ENCODE peak calls at places on chromosomes 13 and 19, in ten cellular contexts. One of them, this sample, is unnamed.

GRCh38 chr19:36771275-36772231 is 1.1 kb downstream of the ZNF850 start:
- DNase-seq in fibroblast of lung: peak; percentile 94
- DNase-seq in neural progenitor cell: peak; percentile 71
- DNase-seq in colonic mucosa: peak; percentile 62
- DNase-seq in sigmoid colon: peak; percentile 69
- DNase-seq in endothelial cell: peak; percentile 33
- DNase-seq in neural crest cell: peak; percentile 1
- DNase-seq in dorsolateral prefrontal cortex: no peak
- DNase-seq in foreskin fibroblast: peak; percentile 65
- DNase-seq in HCT116: no peak
- DNase-seq in this sample: peak; percentile 36

GRCh38 chr19:18439910-18440237 is 1.9 kb upstream of the ISYNA1 start:
- DNase-seq in fibroblast of lung: no peak
- DNase-seq in neural progenitor cell: no peak
- DNase-seq in colonic mucosa: no peak
- DNase-seq in sigmoid colon: no peak
- DNase-seq in endothelial cell: no peak
- DNase-seq in neural crest cell: no peak
- DNase-seq in dorsolateral prefrontal cortex: no peak
- DNase-seq in foreskin fibroblast: no peak
- DNase-seq in HCT116: no peak
- DNase-seq in this sample: no peak

GRCh38 chr13:36353001-36353400 is 6.8 kb upstream of the SPART start:
- DNase-seq in fibroblast of lung: peak; percentile 64
- DNase-seq in neural progenitor cell: no peak
- DNase-seq in colonic mucosa: no peak
- DNase-seq in sigmoid colon: no peak
- DNase-seq in endothelial cell: no peak
- DNase-seq in neural crest cell: no peak
- DNase-seq in dorsolateral prefrontal cortex: no peak
- DNase-seq in foreskin fibroblast: no peak
- DNase-seq in HCT116: no peak
- DNase-seq in this sample: no peak

GRCh38 chr19:46546194-46546896 is 50.7 kb upstream of the PNMA8B start:
- DNase-seq in fibroblast of lung: peak; percentile 49
- DNase-seq in neural progenitor cell: peak; percentile 51
- DNase-seq in colonic mucosa: peak; percentile 62
- DNase-seq in sigmoid colon: no peak
- DNase-seq in endothelial cell: peak; percentile 49
- DNase-seq in neural crest cell: no peak
- DNase-seq in dorsolateral prefrontal cortex: peak; percentile 62
- DNase-seq in foreskin fibroblast: peak; percentile 16
- DNase-seq in HCT116: no peak
- DNase-seq in this sample: no peak

GRCh38 chr19:3440082-3440481 is 40.2 kb downstream of the SMIM24 start:
- DNase-seq in fibroblast of lung: no peak
- DNase-seq in neural progenitor cell: peak; percentile 50
- DNase-seq in colonic mucosa: peak; percentile 75
- DNase-seq in sigmoid colon: peak; percentile 74
- DNase-seq in endothelial cell: peak; percentile 62
- DNase-seq in neural crest cell: no peak
- DNase-seq in dorsolateral prefrontal cortex: no peak
- DNase-seq in foreskin fibroblast: no peak
- DNase-seq in HCT116: no peak
- DNase-seq in this sample: peak; percentile 55

GRCh38 chr13:77389617-77389984 is 62.7 kb upstream of the MYCBP2 start:
- DNase-seq in fibroblast of lung: no peak
- DNase-seq in neural progenitor cell: no peak
- DNase-seq in colonic mucosa: no peak
- DNase-seq in sigmoid colon: no peak
- DNase-seq in endothelial cell: no peak
- DNase-seq in neural crest cell: no peak
- DNase-seq in dorsolateral prefrontal cortex: no peak
- DNase-seq in foreskin fibroblast: no peak
- DNase-seq in HCT116: no peak
- DNase-seq in this sample: no peak

GRCh38 chr13:40469581-40470282 is 196.7 kb downstream of the FOXO1 start:
- DNase-seq in fibroblast of lung: peak; percentile 56
- DNase-seq in neural progenitor cell: no peak
- DNase-seq in colonic mucosa: no peak
- DNase-seq in sigmoid colon: no peak
- DNase-seq in endothelial cell: no peak
- DNase-seq in neural crest cell: no peak
- DNase-seq in dorsolateral prefrontal cortex: no peak
- DNase-seq in foreskin fibroblast: no peak
- DNase-seq in HCT116: no peak
- DNase-seq in this sample: no peak

GRCh38 chr13:49124693-49125304 is 95.3 kb upstream of the MLNR start:
- DNase-seq in fibroblast of lung: peak; percentile 26
- DNase-seq in neural progenitor cell: no peak
- DNase-seq in colonic mucosa: no peak
- DNase-seq in sigmoid colon: no peak
- DNase-seq in endothelial cell: no peak
- DNase-seq in neural crest cell: no peak
- DNase-seq in dorsolateral prefrontal cortex: no peak
- DNase-seq in foreskin fibroblast: no peak
- DNase-seq in HCT116: no peak
- DNase-seq in this sample: no peak

GRCh38 chr13:27336005-27336673 is 65.5 kb downstream of the RASL11A start:
- DNase-seq in fibroblast of lung: peak; percentile 84
- DNase-seq in neural progenitor cell: no peak
- DNase-seq in colonic mucosa: no peak
- DNase-seq in sigmoid colon: no peak
- DNase-seq in endothelial cell: no peak
- DNase-seq in neural crest cell: no peak
- DNase-seq in dorsolateral prefrontal cortex: no peak
- DNase-seq in foreskin fibroblast: no peak
- DNase-seq in HCT116: no peak
- DNase-seq in this sample: no peak

GRCh38 chr19:17332677-17333581 is 1.7 kb downstream of the ANO8 start:
- DNase-seq in fibroblast of lung: peak; percentile 42
- DNase-seq in neural progenitor cell: peak; percentile 77
- DNase-seq in colonic mucosa: no peak
- DNase-seq in sigmoid colon: no peak
- DNase-seq in endothelial cell: no peak
- DNase-seq in neural crest cell: no peak
- DNase-seq in dorsolateral prefrontal cortex: no peak
- DNase-seq in foreskin fibroblast: no peak
- DNase-seq in HCT116: peak; percentile 96
- DNase-seq in this sample: no peak

GRCh38 chr19:45640849-45641273 is 1.7 kb upstream of the EML2 start:
- DNase-seq in fibroblast of lung: no peak
- DNase-seq in neural progenitor cell: peak; percentile 58
- DNase-seq in colonic mucosa: peak; percentile 68
- DNase-seq in sigmoid colon: no peak
- DNase-seq in endothelial cell: no peak
- DNase-seq in neural crest cell: no peak
- DNase-seq in dorsolateral prefrontal cortex: no peak
- DNase-seq in foreskin fibroblast: no peak
- DNase-seq in HCT116: peak; percentile 77
- DNase-seq in this sample: no peak

GRCh38 chr19:16361254-16361653 is 36.6 kb downstream of the KLF2 start:
- DNase-seq in fibroblast of lung: no peak
- DNase-seq in neural progenitor cell: no peak
- DNase-seq in colonic mucosa: no peak
- DNase-seq in sigmoid colon: peak; percentile 81
- DNase-seq in endothelial cell: no peak
- DNase-seq in neural crest cell: no peak
- DNase-seq in dorsolateral prefrontal cortex: no peak
- DNase-seq in foreskin fibroblast: no peak
- DNase-seq in HCT116: no peak
- DNase-seq in this sample: no peak

GRCh38 chr13:30679483-30680330 is 55.6 kb upstream of the ALOX5AP start:
- DNase-seq in fibroblast of lung: peak; percentile 31
- DNase-seq in neural progenitor cell: peak; percentile 60
- DNase-seq in colonic mucosa: no peak
- DNase-seq in sigmoid colon: no peak
- DNase-seq in endothelial cell: peak; percentile 37
- DNase-seq in neural crest cell: no peak
- DNase-seq in dorsolateral prefrontal cortex: peak; percentile 49
- DNase-seq in foreskin fibroblast: no peak
- DNase-seq in HCT116: no peak
- DNase-seq in this sample: no peak
- TF ChIP-seq CTCF in fibroblast of lung: peak; percentile 84
- TF ChIP-seq CTCF in neural progenitor cell: peak; percentile 60
- TF ChIP-seq CTCF in colonic mucosa: no peak
- TF ChIP-seq CTCF in sigmoid colon: peak; percentile 44
- TF ChIP-seq CTCF in endothelial cell: peak; percentile 30
- TF ChIP-seq CTCF in neural crest cell: peak; percentile 58
- TF ChIP-seq CTCF in dorsolateral prefrontal cortex: peak; percentile 63
- TF ChIP-seq CTCF in foreskin fibroblast: peak; percentile 61
- TF ChIP-seq CTCF in HCT116: peak; percentile 56
- TF ChIP-seq CTCF in this sample: peak; percentile 44

DNA sequence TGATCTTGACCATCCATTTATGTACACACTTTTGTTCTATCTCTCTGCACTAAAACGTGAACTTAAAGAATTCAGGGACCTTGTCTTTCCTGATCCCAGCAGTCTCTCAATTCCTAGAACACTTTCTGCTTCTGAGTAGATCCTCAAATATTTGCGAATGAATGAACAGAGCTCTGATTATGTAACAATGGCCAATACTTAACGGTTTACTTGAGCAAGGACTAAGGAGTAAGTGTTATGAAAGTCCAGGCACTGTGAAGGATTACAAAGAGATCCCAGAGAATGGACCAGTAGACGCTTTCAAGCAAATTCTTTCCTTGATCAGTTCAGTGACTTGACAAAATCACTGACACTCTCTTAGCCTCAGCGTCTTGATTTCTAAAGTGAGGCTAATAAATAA is 514.5 kb upstream of the KLHL1 start:
- DNase-seq in fibroblast of lung: no peak
- DNase-seq in neural progenitor cell: peak; percentile 37
- DNase-seq in colonic mucosa: no peak
- DNase-seq in sigmoid colon: no peak
- DNase-seq in endothelial cell: no peak
- DNase-seq in neural crest cell: no peak
- DNase-seq in dorsolateral prefrontal cortex: no peak
- DNase-seq in foreskin fibroblast: no peak
- DNase-seq in HCT116: no peak
- DNase-seq in this sample: no peak
- TF ChIP-seq CTCF in fibroblast of lung: no peak
- TF ChIP-seq CTCF in neural progenitor cell: no peak
- TF ChIP-seq CTCF in colonic mucosa: no peak
- TF ChIP-seq CTCF in sigmoid colon: no peak
- TF ChIP-seq CTCF in endothelial cell: no peak
- TF ChIP-seq CTCF in neural crest cell: no peak
- TF ChIP-seq CTCF in dorsolateral prefrontal cortex: no peak
- TF ChIP-seq CTCF in foreskin fibroblast: no peak
- TF ChIP-seq CTCF in HCT116: no peak
- TF ChIP-seq CTCF in this sample: no peak

GRCh38 chr13:61685683-61686013 is 270.0 kb upstream of the PCDH20 start:
- DNase-seq in fibroblast of lung: no peak
- DNase-seq in neural progenitor cell: peak; percentile 68
- DNase-seq in colonic mucosa: no peak
- DNase-seq in sigmoid colon: no peak
- DNase-seq in endothelial cell: peak; percentile 35
- DNase-seq in neural crest cell: no peak
- DNase-seq in dorsolateral prefrontal cortex: no peak
- DNase-seq in foreskin fibroblast: no peak
- DNase-seq in HCT116: peak; percentile 3
- DNase-seq in this sample: no peak
- TF ChIP-seq CTCF in fibroblast of lung: no peak
- TF ChIP-seq CTCF in neural progenitor cell: peak; percentile 56
- TF ChIP-seq CTCF in colonic mucosa: no peak
- TF ChIP-seq CTCF in sigmoid colon: no peak
- TF ChIP-seq CTCF in endothelial cell: no peak
- TF ChIP-seq CTCF in neural crest cell: peak; percentile 62
- TF ChIP-seq CTCF in dorsolateral prefrontal cortex: peak; percentile 24
- TF ChIP-seq CTCF in foreskin fibroblast: no peak
- TF ChIP-seq CTCF in HCT116: peak; percentile 21
- TF ChIP-seq CTCF in this sample: peak; percentile 36

GRCh38 chr13:50866817-50867640 is 23.5 kb upstream of the DLEU7 start:
- DNase-seq in fibroblast of lung: peak; percentile 13
- DNase-seq in neural progenitor cell: no peak
- DNase-seq in colonic mucosa: no peak
- DNase-seq in sigmoid colon: no peak
- DNase-seq in endothelial cell: no peak
- DNase-seq in neural crest cell: no peak
- DNase-seq in dorsolateral prefrontal cortex: no peak
- DNase-seq in foreskin fibroblast: no peak
- DNase-seq in HCT116: no peak
- DNase-seq in this sample: no peak
- TF ChIP-seq CTCF in fibroblast of lung: no peak
- TF ChIP-seq CTCF in neural progenitor cell: no peak
- TF ChIP-seq CTCF in colonic mucosa: no peak
- TF ChIP-seq CTCF in sigmoid colon: no peak
- TF ChIP-seq CTCF in endothelial cell: no peak
- TF ChIP-seq CTCF in neural crest cell: no peak
- TF ChIP-seq CTCF in dorsolateral prefrontal cortex: no peak
- TF ChIP-seq CTCF in foreskin fibroblast: no peak
- TF ChIP-seq CTCF in HCT116: no peak
- TF ChIP-seq CTCF in this sample: no peak